ENCODE peak calls at places on chromosomes 2 and 18, in eight cellular contexts. V, O, J, R, G, F, Y and H are unnamed samples. For H3K9me3, H3K27me3 and H3K36me3, the result is how much of the 10 kb centered on the place peaks cover.

GRCh38 chr2:135265960-135266490 is 213.9 kb downstream of the RAB3GAP1 start:
- DNase-seq in J (no peak), Y (no peak), F (no peak), V (no peak), O (no peak), G (no peak), R (no peak), H (no peak)

GRCh38 chr2:10452956-10453885 is 5.1 kb upstream of the ODC1 start:
- DNase-seq in O (no peak), F (no peak), V (no peak), J (no peak), Y (no peak), G (no peak), R (no peak), H (no peak)

GRCh38 chr18:3319399-3319798 is 57.5 kb downstream of the MYL12B start:
- DNase-seq in G (peak), Y (no peak), J (no peak), V (no peak), F (no peak), R (no peak), O (no peak), H (no peak)

GRCh38 chr18:48922801-48923730 is 27.7 kb downstream of the SMAD7 start:
- DNase-seq in R (peak), O (no peak), J (peak), G (peak), V (no peak), F (peak), Y (no peak), H (no peak)

GRCh38 chr2:130763405-130763804 is 8.1 kb downstream of the AMER3 start:
- DNase-seq in G (no peak), Y (no peak), O (no peak), F (no peak), J (no peak), V (no peak), R (no peak), H (no peak)

GRCh38 chr18:70028734-70029133 is 81.1 kb upstream of the CD226 start:
- DNase-seq in F (no peak), V (no peak), Y (no peak), R (no peak), O (no peak), G (no peak), J (no peak), H (no peak)

GRCh38 chr2:2641541-2642410 is 310.7 kb upstream of the MYT1L start:
- DNase-seq in R (no peak), V (no peak), G (no peak), O (no peak), F (no peak), J (peak), Y (no peak), H (no peak)

GRCh38 chr2:129904532-129905446 is 74.7 kb upstream of the RAB6C start:
- DNase-seq in V (no peak), F (no peak), O (no peak), J (no peak), Y (no peak), G (no peak), R (no peak), H (no peak)

GRCh38 chr2:230160112-230160660 is 59.6 kb downstream of the SP110 start:
- DNase-seq in O (no peak), V (peak), Y (no peak), G (peak), J (no peak), R (peak), F (peak), H (peak)

GRCh38 chr18:11163668-11164067 is 14.3 kb upstream of the PIEZO2 start:
- DNase-seq in J (no peak), G (no peak), V (no peak), R (peak), O (no peak), Y (no peak), F (no peak), H (no peak)

GRCh38 chr2:235747001-235747867 is 253.4 kb downstream of the AGAP1 start:
- DNase-seq in F (no peak), R (no peak), V (no peak), O (no peak), G (no peak), J (no peak), Y (no peak), H (no peak)

GRCh38 chr2:67544286-67544685 is 147.2 kb downstream of the ETAA1 start:
- DNase-seq in R (no peak), O (no peak), J (no peak), F (no peak), G (no peak), Y (no peak), V (no peak), H (no peak)

GRCh38 chr18:58578321-58578720 is 50.6 kb downstream of the ALPK2 start:
- DNase-seq in J (no peak), G (no peak), Y (no peak), R (no peak), V (no peak), O (no peak), F (no peak), H (no peak)

GRCh38 chr2:950627-950992 is at the start of gene SNTG2:
- DNase-seq in J (no peak), O (no peak), G (no peak), Y (no peak), F (no peak), R (no peak), V (no peak), H (peak)

GRCh38 chr2:102639429-102639828 is 20.1 kb downstream of the SLC9A2 start:
- DNase-seq in V (no peak), R (no peak), O (no peak), F (no peak), J (no peak), Y (no peak), G (no peak), H (no peak)

DNA sequence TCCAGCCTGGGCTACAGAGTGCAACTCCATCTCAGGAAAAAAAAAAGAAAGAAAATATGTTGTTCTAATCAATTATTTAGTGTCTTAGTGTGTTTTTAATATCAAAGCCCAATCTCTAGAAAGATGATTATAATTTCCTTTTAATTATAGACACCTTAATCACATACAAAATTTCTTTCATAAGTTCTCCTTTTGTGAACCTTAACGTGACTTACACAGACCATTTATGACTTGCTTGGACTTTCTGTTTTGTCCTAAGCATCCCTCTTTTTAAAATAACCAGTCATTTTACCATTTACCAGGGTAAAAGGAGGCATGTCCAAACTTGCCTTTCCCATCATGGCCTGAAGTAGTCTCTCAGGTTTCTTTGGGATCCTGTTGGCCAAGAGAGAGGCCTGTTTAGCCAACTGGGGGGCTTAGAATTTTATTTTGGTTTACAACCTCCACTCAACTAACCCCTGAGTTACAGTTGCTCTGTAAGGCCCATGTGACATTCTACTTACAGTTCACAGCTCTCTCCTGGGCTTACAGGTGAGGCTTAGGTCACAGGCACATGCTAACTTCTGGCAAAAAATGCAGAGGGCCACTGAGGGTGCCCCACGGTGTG is 23.9 kb upstream of the GPR155 start:
- DNase-seq in Y (no peak), O (no peak), R (peak), F (no peak), J (no peak), V (peak), G (peak), H (no peak)
- H3K9me3 ChIP-seq in Y (under half), O (under half), R (under half), F (under half), J (under half), V (under half), G (under half), H (under half)

DNA sequence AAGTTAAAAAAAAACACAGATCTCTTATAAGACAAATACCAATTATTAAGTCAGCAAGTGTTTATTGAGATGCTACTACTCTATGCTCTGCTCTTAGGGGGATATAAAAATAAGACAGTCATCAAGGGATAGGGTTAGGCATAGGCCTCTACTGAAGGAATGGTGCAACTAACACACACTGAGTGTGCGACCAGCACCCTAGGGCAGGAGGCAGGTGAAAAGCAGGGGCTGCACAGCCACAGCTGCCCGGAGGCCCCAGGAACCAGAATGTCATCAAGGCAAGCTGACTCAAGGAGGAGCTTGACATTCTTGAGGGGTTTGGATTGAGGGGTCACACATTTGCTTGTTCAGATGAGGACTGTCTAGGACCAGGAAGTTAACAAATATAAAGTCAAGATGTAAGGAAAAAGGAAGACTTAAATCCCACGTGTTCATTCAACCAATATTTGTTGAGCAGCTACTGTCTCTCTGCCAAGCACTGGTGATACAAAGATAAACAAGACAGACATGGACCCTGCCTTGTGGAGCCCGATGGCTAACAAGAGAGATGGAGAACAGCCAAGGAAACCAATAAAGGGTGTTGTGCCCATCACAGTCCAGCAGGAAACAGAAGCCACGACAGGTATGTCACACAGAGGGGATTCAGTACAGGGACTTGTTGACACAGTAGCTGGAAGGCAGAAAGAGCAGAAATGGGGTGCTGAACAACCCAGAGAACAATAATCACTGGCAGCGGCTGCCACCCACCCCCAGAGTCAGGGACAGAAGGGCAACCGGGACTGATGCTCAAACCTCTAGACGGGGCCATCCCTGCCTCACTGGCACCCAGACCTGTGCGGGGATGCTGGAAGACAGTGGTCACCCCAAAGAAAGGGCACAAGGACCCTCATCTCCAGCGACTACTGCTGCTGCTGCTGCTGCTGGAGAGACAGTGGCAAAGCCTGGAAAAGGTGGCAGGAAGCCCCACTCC is 45.8 kb upstream of the MAL start:
- DNase-seq in F (no peak), V (no peak), O (no peak), Y (no peak), J (no peak), G (no peak), R (no peak), H (no peak)
- H3K27me3 ChIP-seq in F (under half), V (under half), O (under half), Y (under half), J (under half), G (under half), R (under half), H (under half)

GRCh38 chr2:86507600-86507999 is 55.6 kb downstream of the CHMP3 start:
- DNase-seq in G (no peak), V (no peak), F (no peak), Y (no peak), R (no peak), J (no peak), O (no peak), H (no peak)
- H3K36me3 ChIP-seq in G (under half), V (under half), F (under half), Y (under half), R (half or more), J (half or more), O (under half), H (under half)

GRCh38 chr18:80023173-80023572 is 11.1 kb upstream of the RBFA start:
- DNase-seq in O (no peak), Y (no peak), G (no peak), F (no peak), V (peak), J (no peak), R (no peak), H (no peak)
- H3K9me3 ChIP-seq in O (half or more), Y (under half), G (under half), F (under half), V (under half), J (half or more), R (half or more), H (under half)

GRCh38 chr2:19357383-19358241 is 811 bp downstream of the OSR1 start:
- DNase-seq in Y (no peak), O (no peak), R (peak), V (no peak), G (no peak), J (no peak), F (no peak), H (no peak)
- H3K27me3 ChIP-seq in Y (under half), O (under half), R (half or more), V (under half), G (half or more), J (under half), F (under half), H (under half)

GRCh38 chr2:138503087-138503442 is 1.5 kb downstream of the SPOPL start:
- DNase-seq in V (no peak), R (peak), J (no peak), F (no peak), O (no peak), G (no peak), Y (no peak), H (no peak)

GRCh38 chr2:138500592-138501426 is 761 bp upstream of the SPOPL start:
- DNase-seq in R (no peak), Y (peak), V (no peak), J (no peak), F (no peak), G (no peak), O (no peak), H (no peak)

GRCh38 chr2:138499684-138500083 is 1.9 kb upstream of the SPOPL start:
- DNase-seq in V (no peak), Y (no peak), F (no peak), O (no peak), J (no peak), R (no peak), G (no peak), H (no peak)

GRCh38 chr2:138502253-138503086 is 900 bp downstream of the SPOPL start:
- DNase-seq in O (no peak), F (no peak), R (peak), Y (no peak), V (no peak), G (no peak), J (no peak), H (no peak)

DNA sequence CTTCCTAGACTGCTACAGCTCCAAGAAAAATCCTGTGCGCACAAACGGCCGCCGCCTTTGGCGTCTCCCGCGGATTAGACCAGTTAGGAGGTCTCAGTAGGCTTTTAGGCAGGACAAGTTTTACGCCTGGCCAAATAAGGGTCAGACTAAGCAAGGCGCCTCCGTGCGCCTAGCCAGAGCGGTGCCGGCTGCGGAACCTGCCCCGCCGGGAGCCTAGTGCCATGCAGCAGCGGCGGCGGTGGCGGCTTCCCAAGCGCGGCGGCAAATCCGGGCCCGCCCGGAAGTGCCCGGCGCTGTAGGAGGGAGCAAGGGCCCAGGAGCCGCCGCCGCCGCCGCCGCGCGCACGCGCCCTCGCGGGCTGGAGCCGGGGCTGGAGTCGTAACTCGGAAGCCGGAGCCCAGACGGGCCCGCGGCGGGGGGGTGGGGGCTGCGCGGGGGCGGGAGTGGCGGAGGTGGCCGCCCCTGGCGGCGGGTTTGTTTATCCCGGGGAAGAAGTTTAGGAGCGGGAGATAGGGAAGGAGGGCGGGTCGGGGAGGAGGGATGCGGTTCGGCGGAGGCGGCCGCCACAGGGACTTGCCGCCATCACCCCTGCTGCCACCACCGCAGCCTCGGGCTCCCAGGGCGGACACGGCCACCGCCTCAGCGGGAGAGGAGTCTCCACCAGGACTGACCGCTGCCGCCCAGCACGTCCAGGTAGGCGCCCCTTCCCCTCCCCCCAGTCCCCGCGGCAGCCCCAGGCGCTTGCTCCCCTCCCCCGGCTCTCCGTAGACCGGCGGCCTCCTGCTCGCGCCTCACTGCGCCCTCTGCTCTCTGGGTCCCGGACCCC is at the start of gene SPOPL:
- DNase-seq in O (peak), J (peak), R (peak), F (peak), V (peak), G (peak), Y (peak), H (peak)
- H3K36me3 ChIP-seq in O (under half), J (under half), R (under half), F (under half), V (under half), G (under half), Y (under half), H (under half)

DNA sequence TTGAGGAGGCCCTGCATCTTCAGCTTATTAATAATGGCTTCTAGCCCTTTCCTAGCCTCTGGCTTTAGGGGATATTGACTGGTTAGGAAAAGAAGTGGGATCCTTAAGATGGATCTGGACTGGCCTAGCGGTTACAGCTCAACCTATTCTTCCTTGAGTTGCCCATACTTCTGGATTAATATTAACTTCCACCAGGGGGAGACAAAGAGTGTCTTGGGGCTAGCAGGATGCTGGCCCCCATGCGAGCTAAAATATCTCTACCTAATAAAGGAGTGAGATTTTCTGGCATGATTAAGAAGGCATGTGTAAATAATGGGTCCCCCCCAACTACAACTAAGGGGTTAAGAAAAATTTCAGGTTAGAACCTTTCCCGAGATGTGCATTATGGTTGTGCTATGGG is 23.2 kb upstream of the PLA2R1 start:
- DNase-seq in Y (no peak), O (no peak), R (no peak), V (no peak), J (no peak), F (no peak), G (no peak), H (no peak)
- H3K9me3 ChIP-seq in Y (under half), O (under half), R (under half), V (under half), J (under half), F (under half), G (under half), H (under half)